ENCODE peak calls at places on chromosomes 1 and 21, in five cellular contexts. One of them, this sample, is unnamed.

GRCh38 chr1:15966081-15966955 is 9.6 kb downstream of the ZBTB17 start:
- DNase-seq in cardiac fibroblast: peak; percentile 33
- DNase-seq in esophagus squamous epithelium: no peak
- DNase-seq in OCI-LY7: peak; percentile 44
- DNase-seq in ovary: no peak
- DNase-seq in this sample: peak; percentile 55

GRCh38 chr21:15278851-15279250 is 214.1 kb upstream of the NRIP1 start:
- DNase-seq in esophagus squamous epithelium: no peak
- DNase-seq in cardiac fibroblast: no peak
- DNase-seq in OCI-LY7: no peak
- DNase-seq in ovary: no peak
- DNase-seq in this sample: no peak

GRCh38 chr21:26032263-26032662 is 138.3 kb downstream of the APP start:
- DNase-seq in ovary: no peak
- DNase-seq in esophagus squamous epithelium: no peak
- DNase-seq in OCI-LY7: peak; percentile 3
- DNase-seq in cardiac fibroblast: no peak
- DNase-seq in this sample: peak; percentile 18

GRCh38 chr1:181101581-181102226 is 13.2 kb downstream of the IER5 start:
- DNase-seq in OCI-LY7: no peak
- DNase-seq in ovary: peak; percentile 22
- DNase-seq in cardiac fibroblast: peak; percentile 76
- DNase-seq in esophagus squamous epithelium: no peak
- DNase-seq in this sample: peak; percentile 90

GRCh38 chr21:29299906-29300546 is 1.3 kb downstream of the BACH1 start:
- DNase-seq in OCI-LY7: peak; percentile 59
- DNase-seq in ovary: peak; percentile 22
- DNase-seq in cardiac fibroblast: peak; percentile 91
- DNase-seq in esophagus squamous epithelium: no peak
- DNase-seq in this sample: peak; percentile 95

GRCh38 chr1:53267761-53268160 is 29.4 kb upstream of the MAGOH start:
- DNase-seq in ovary: no peak
- DNase-seq in cardiac fibroblast: no peak
- DNase-seq in esophagus squamous epithelium: no peak
- DNase-seq in OCI-LY7: no peak
- DNase-seq in this sample: no peak

GRCh38 chr1:119766374-119766794 is 2.3 kb downstream of the HMGCS2 start:
- DNase-seq in ovary: no peak
- DNase-seq in esophagus squamous epithelium: no peak
- DNase-seq in cardiac fibroblast: no peak
- DNase-seq in OCI-LY7: no peak
- DNase-seq in this sample: no peak

GRCh38 chr1:164557270-164557669 is 1.7 kb upstream of the PBX1 start:
- DNase-seq in cardiac fibroblast: no peak
- DNase-seq in ovary: no peak
- DNase-seq in OCI-LY7: no peak
- DNase-seq in esophagus squamous epithelium: no peak
- DNase-seq in this sample: no peak

GRCh38 chr1:43835141-43836021 is 98.2 kb upstream of the ARTN start:
- DNase-seq in esophagus squamous epithelium: no peak
- DNase-seq in OCI-LY7: peak; percentile 57
- DNase-seq in ovary: no peak
- DNase-seq in cardiac fibroblast: peak; percentile 81
- DNase-seq in this sample: peak; percentile 82

GRCh38 chr1:81699234-81699633 is 101.5 kb upstream of the ADGRL2 start:
- DNase-seq in esophagus squamous epithelium: no peak
- DNase-seq in cardiac fibroblast: peak; percentile 63
- DNase-seq in ovary: no peak
- DNase-seq in OCI-LY7: no peak
- DNase-seq in this sample: peak; percentile 83

GRCh38 chr1:22039594-22040347 is 12.7 kb upstream of the CDC42 start:
- DNase-seq in OCI-LY7: peak; percentile 92
- DNase-seq in cardiac fibroblast: peak; percentile 88
- DNase-seq in esophagus squamous epithelium: peak; percentile 55
- DNase-seq in ovary: peak; percentile 33
- DNase-seq in this sample: peak; percentile 64

GRCh38 chr1:241413386-241413785 is 56.4 kb upstream of the RGS7 start:
- DNase-seq in esophagus squamous epithelium: no peak
- DNase-seq in OCI-LY7: no peak
- DNase-seq in ovary: no peak
- DNase-seq in cardiac fibroblast: no peak
- DNase-seq in this sample: peak; percentile 55

GRCh38 chr1:76231320-76231719 is 156.8 kb downstream of the ST6GALNAC3 start:
- DNase-seq in OCI-LY7: no peak
- DNase-seq in esophagus squamous epithelium: no peak
- DNase-seq in ovary: no peak
- DNase-seq in cardiac fibroblast: no peak
- DNase-seq in this sample: no peak

GRCh38 chr1:225304996-225305395 is 122.8 kb downstream of the LBR start:
- DNase-seq in OCI-LY7: no peak
- DNase-seq in ovary: no peak
- DNase-seq in esophagus squamous epithelium: no peak
- DNase-seq in cardiac fibroblast: no peak
- DNase-seq in this sample: no peak

DNA sequence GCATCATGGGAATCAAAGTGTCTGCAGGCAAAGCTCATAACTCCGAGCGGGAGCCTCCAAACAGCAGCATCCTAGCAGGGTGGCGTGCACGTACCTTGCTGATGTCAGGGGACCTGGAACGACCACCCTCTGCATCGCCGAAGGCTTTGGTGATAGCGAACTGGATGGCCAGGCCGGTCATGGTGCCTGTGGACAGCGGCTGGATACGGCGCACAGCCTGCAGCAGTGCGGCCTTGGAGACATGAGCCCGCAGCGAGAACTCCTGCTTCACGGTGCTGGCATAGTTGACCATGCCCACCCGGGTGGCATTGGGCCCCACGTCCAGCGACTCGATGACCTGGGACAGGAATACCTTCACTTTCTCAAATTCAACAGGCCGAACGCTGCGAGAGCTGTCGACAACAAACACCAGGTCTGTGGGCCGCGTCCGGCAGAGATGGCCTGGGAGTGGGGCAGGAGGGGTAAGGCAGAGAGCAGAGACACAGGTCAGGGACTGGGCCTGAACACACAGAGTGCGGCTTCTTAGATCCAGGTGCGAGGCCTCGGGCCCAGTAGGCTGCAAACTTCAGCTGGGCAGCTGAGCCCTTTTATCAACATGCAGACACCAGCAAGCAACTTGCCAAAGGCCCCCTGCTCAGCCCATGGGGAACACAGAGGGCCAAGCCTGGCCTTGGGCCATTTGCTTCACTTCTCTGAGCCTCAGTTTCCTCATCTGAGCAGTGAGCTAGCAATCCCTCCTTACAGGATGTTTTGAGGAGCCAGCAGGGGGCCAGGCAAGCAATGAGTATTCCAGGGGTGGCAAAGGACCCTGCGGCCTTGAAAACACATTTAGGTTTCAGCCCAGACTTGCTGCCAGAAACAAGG is 1.8 kb downstream of the MATN1 start:
- DNase-seq in ovary: no peak
- DNase-seq in OCI-LY7: peak; percentile 45
- DNase-seq in esophagus squamous epithelium: no peak
- DNase-seq in cardiac fibroblast: no peak
- DNase-seq in this sample: no peak
- TF ChIP-seq CTCF in ovary: no peak
- TF ChIP-seq CTCF in OCI-LY7: peak; percentile 67
- TF ChIP-seq CTCF in esophagus squamous epithelium: no peak
- TF ChIP-seq CTCF in cardiac fibroblast: no peak
- TF ChIP-seq CTCF in this sample: no peak

GRCh38 chr1:116763787-116764465 is 9.7 kb downstream of the CD2 start:
- DNase-seq in cardiac fibroblast: peak; percentile 13
- DNase-seq in esophagus squamous epithelium: no peak
- DNase-seq in ovary: no peak
- DNase-seq in OCI-LY7: peak; percentile 44
- DNase-seq in this sample: no peak
- H3K4me3 ChIP-seq in cardiac fibroblast: no peak overlapping the region
- H3K4me3 ChIP-seq in esophagus squamous epithelium: no peak overlapping the region
- H3K4me3 ChIP-seq in ovary: no peak overlapping the region
- H3K4me3 ChIP-seq in OCI-LY7: no peak overlapping the region
- H3K4me3 ChIP-seq in this sample: no peak overlapping the region

GRCh38 chr1:17148950-17149608 is 29.8 kb upstream of the PADI2 start:
- DNase-seq in ovary: no peak
- DNase-seq in esophagus squamous epithelium: no peak
- DNase-seq in OCI-LY7: no peak
- DNase-seq in cardiac fibroblast: peak; percentile 19
- DNase-seq in this sample: no peak

GRCh38 chr1:17155257-17155895 is 36.1 kb upstream of the PADI2 start:
- DNase-seq in cardiac fibroblast: peak; percentile 24
- DNase-seq in esophagus squamous epithelium: no peak
- DNase-seq in OCI-LY7: no peak
- DNase-seq in ovary: no peak
- DNase-seq in this sample: peak; percentile 8

GRCh38 chr1:17149771-17150170 is 30.5 kb upstream of the PADI2 start:
- DNase-seq in OCI-LY7: no peak
- DNase-seq in cardiac fibroblast: no peak
- DNase-seq in esophagus squamous epithelium: no peak
- DNase-seq in ovary: no peak
- DNase-seq in this sample: no peak
- TF ChIP-seq CTCF in OCI-LY7: no peak
- TF ChIP-seq CTCF in cardiac fibroblast: no peak
- TF ChIP-seq CTCF in esophagus squamous epithelium: no peak
- TF ChIP-seq CTCF in ovary: no peak
- TF ChIP-seq CTCF in this sample: no peak

GRCh38 chr1:91763252-91763651 is 122.7 kb downstream of the TGFBR3 start:
- DNase-seq in OCI-LY7: no peak
- DNase-seq in ovary: no peak
- DNase-seq in cardiac fibroblast: peak; percentile 46
- DNase-seq in esophagus squamous epithelium: no peak
- DNase-seq in this sample: peak; percentile 53
- H3K4me3 ChIP-seq in OCI-LY7: no peak overlapping the region
- H3K4me3 ChIP-seq in ovary: no peak overlapping the region
- H3K4me3 ChIP-seq in cardiac fibroblast: no peak overlapping the region
- H3K4me3 ChIP-seq in esophagus squamous epithelium: no peak overlapping the region
- H3K4me3 ChIP-seq in this sample: no peak overlapping the region

GRCh38 chr1:213051881-213052202 is 801 bp downstream of the RPS6KC1 start:
- DNase-seq in cardiac fibroblast: no peak
- DNase-seq in esophagus squamous epithelium: no peak
- DNase-seq in OCI-LY7: no peak
- DNase-seq in ovary: no peak
- DNase-seq in this sample: no peak

GRCh38 chr1:213053455-213053854 is 2.4 kb downstream of the RPS6KC1 start:
- DNase-seq in cardiac fibroblast: no peak
- DNase-seq in OCI-LY7: no peak
- DNase-seq in ovary: no peak
- DNase-seq in esophagus squamous epithelium: no peak
- DNase-seq in this sample: no peak

GRCh38 chr1:213049232-213049631 is 1.8 kb upstream of the RPS6KC1 start:
- DNase-seq in ovary: no peak
- DNase-seq in cardiac fibroblast: no peak
- DNase-seq in OCI-LY7: no peak
- DNase-seq in esophagus squamous epithelium: no peak
- DNase-seq in this sample: no peak

GRCh38 chr1:213050745-213051126 is 305 bp upstream of the RPS6KC1 start:
- DNase-seq in OCI-LY7: no peak
- DNase-seq in ovary: no peak
- DNase-seq in cardiac fibroblast: no peak
- DNase-seq in esophagus squamous epithelium: no peak
- DNase-seq in this sample: no peak

DNA sequence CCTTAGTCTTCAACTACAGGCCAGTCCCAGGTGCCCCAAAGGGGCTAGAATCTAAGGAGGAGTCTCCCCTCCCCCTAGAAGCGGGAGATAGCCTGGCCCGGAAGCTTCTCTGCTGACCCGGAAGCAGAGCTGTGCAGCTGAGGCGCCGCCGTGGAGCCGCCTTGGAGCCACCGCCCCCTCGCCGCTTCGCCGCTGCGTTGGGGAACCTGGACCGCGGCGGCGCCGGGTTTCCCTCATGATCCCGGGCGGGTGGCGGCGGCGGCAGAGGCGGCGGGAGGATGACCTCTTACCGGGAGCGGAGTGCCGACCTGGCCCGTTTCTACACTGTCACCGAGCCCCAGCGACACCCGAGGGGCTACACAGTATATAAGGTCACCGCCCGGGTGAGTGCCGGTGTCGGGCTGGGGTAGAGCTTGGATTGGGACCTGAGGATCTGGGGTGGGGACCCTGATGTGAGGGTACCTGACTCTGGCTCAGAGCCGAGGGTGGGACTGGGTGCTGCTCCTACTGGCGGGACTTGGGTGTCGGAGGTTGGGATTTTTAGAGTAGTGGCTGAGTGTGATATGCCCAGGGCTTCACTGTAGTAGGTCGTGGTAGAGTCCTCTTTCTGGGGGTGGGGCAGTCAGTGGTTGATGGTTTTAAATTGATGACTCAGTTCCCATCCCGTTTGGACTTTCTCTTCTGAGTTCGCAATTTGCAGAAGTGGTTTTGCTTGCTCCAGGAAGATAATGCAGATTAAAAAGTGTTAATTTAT is at the start of gene RPS6KC1:
- DNase-seq in OCI-LY7: peak; percentile 86
- DNase-seq in ovary: peak; percentile 77
- DNase-seq in esophagus squamous epithelium: no peak
- DNase-seq in cardiac fibroblast: peak; percentile 82
- DNase-seq in this sample: peak; percentile 83
- TF ChIP-seq CTCF in OCI-LY7: peak; percentile 35
- TF ChIP-seq CTCF in ovary: no peak
- TF ChIP-seq CTCF in esophagus squamous epithelium: no peak
- TF ChIP-seq CTCF in cardiac fibroblast: no peak
- TF ChIP-seq CTCF in this sample: peak; percentile 28

GRCh38 chr1:78143152-78143551 is 97.4 kb downstream of the GIPC2 start:
- DNase-seq in cardiac fibroblast: no peak
- DNase-seq in ovary: no peak
- DNase-seq in esophagus squamous epithelium: no peak
- DNase-seq in OCI-LY7: peak; percentile 10
- DNase-seq in this sample: no peak
- H3K4me3 ChIP-seq in cardiac fibroblast: no peak overlapping the region
- H3K4me3 ChIP-seq in ovary: no peak overlapping the region
- H3K4me3 ChIP-seq in esophagus squamous epithelium: no peak overlapping the region
- H3K4me3 ChIP-seq in OCI-LY7: no peak overlapping the region
- H3K4me3 ChIP-seq in this sample: no peak overlapping the region

GRCh38 chr21:23578027-23578426 is 2029.3 kb downstream of the MRPL39 start:
- DNase-seq in ovary: no peak
- DNase-seq in cardiac fibroblast: no peak
- DNase-seq in esophagus squamous epithelium: no peak
- DNase-seq in OCI-LY7: no peak
- DNase-seq in this sample: no peak
- TF ChIP-seq CTCF in ovary: no peak
- TF ChIP-seq CTCF in cardiac fibroblast: no peak
- TF ChIP-seq CTCF in esophagus squamous epithelium: no peak
- TF ChIP-seq CTCF in OCI-LY7: no peak
- TF ChIP-seq CTCF in this sample: no peak